ENCODE peak calls at places on chromosomes 4 and X, in five cellular contexts. R is bronchial epithelial cell, P is suprapubic skin, T is adrenal gland, V is Peyer's patch. Y is an unnamed sample.

GRCh38 chr4:26058537-26058936 is 144.5 kb downstream of the SMIM20 start:
- DNase-seq in R (peak; percentile 90), P (no peak), T (no peak), V (no peak), Y (no peak)

GRCh38 chrX:153635788-153636668 is 11.0 kb upstream of the DUSP9 start:
- DNase-seq in R (peak; percentile 28), P (no peak), T (no peak), V (peak; percentile 50), Y (no peak)

GRCh38 chr4:174401471-174402130 is 117.9 kb downstream of the CEP44 start:
- DNase-seq in R (no peak), P (no peak), T (no peak), V (no peak), Y (no peak)

GRCh38 chr4:5050520-5050955 is 742 bp upstream of the STK32B start:
- DNase-seq in R (peak; percentile 52), P (peak; percentile 82), T (peak; percentile 74), V (peak; percentile 61), Y (peak; percentile 56)

GRCh38 chr4:86685401-86685800 is 91.3 kb downstream of the PTPN13 start:
- DNase-seq in R (peak; percentile 44), P (no peak), T (no peak), V (no peak), Y (no peak)

GRCh38 chr4:66266035-66266434 is 595.7 kb upstream of the EPHA5 start:
- DNase-seq in R (no peak), P (no peak), T (no peak), V (no peak), Y (no peak)

GRCh38 chr4:33961751-33962150 is 2282.6 kb downstream of the ARAP2 start:
- DNase-seq in R (no peak), P (no peak), T (no peak), V (no peak), Y (no peak)

GRCh38 chrX:67503004-67503403 is 40.8 kb upstream of the AR start:
- DNase-seq in R (no peak), P (no peak), T (no peak), V (no peak), Y (no peak)

GRCh38 chr4:1663549-1663948 is 20.6 kb downstream of the FAM53A start:
- DNase-seq in R (no peak), P (no peak), T (no peak), V (no peak), Y (no peak)

GRCh38 chr4:130901321-130901720 is 1805.4 kb downstream of the C4orf33 start:
- DNase-seq in R (no peak), P (no peak), T (no peak), V (no peak), Y (no peak)

GRCh38 chrX:130555341-130555740 is 153.6 kb downstream of the RBMX2 start:
- DNase-seq in R (no peak), P (no peak), T (no peak), V (no peak), Y (no peak)

GRCh38 chrX:110050885-110051284 is 48.0 kb downstream of the TMEM164 start:
- DNase-seq in R (no peak), P (no peak), T (no peak), V (no peak), Y (no peak)

GRCh38 chr4:166143227-166143626 is 270.2 kb downstream of the TLL1 start:
- DNase-seq in R (peak; percentile 6), P (no peak), T (no peak), V (no peak), Y (no peak)

GRCh38 chr4:24471623-24472510 is 112.5 kb downstream of the DHX15 start:
- DNase-seq in R (no peak), P (peak; percentile 63), T (peak; percentile 2), V (no peak), Y (peak; percentile 34)

GRCh38 chr4:98627883-98628282 is 30.5 kb downstream of the TSPAN5 start:
- DNase-seq in R (peak; percentile 64), P (no peak), T (no peak), V (no peak), Y (no peak)

GRCh38 chr4:38132140-38132673 is 172.0 kb downstream of the PTTG2 start:
- DNase-seq in R (peak; percentile 99), P (peak; percentile 75), T (peak; percentile 39), V (peak; percentile 83), Y (peak; percentile 61)

GRCh38 chr4:56550642-56551041 is 45.1 kb downstream of the ARL9 start:
- DNase-seq in R (no peak), P (no peak), T (no peak), V (no peak), Y (no peak)

GRCh38 chrX:106802388-106803275 is at the start of gene TBC1D8B:
- DNase-seq in R (peak; percentile 89), P (peak; percentile 84), T (peak; percentile 86), V (peak; percentile 82), Y (peak; percentile 86)

GRCh38 chr4:177194906-177195305 is 114.8 kb upstream of the NEIL3 start:
- DNase-seq in R (no peak), P (no peak), T (no peak), V (no peak), Y (no peak)

GRCh38 chr4:110865611-110866254 is 242.9 kb upstream of the PITX2 start:
- DNase-seq in R (no peak), P (no peak), T (no peak), V (no peak), Y (no peak)

GRCh38 chr4:83639849-83640493 is 104.1 kb downstream of the GPAT3 start:
- DNase-seq in R (peak; percentile 77), P (no peak), T (peak; percentile 81), V (peak; percentile 81), Y (peak; percentile 80)